ENCODE peak calls at places on chromosomes 13 and 19, in five cellular contexts. W is Kasumi-1, E is NCI-H510A treated with DMSO at 0.1 percent for 48 hours, K is A549, N is non-pigmented ciliary epithelial cell. H is an unnamed sample.

GRCh38 chr19:15869109-15869555 is 28.7 kb downstream of the CYP4F2 start:
- DNase-seq in K (peak), N (no peak), E (no peak), W (peak), H (peak)

GRCh38 chr19:43726736-43727592 is 11.1 kb downstream of the IRGC start:
- DNase-seq in N (no peak), W (peak), K (no peak), E (no peak), H (no peak)

GRCh38 chr13:41822560-41822959 is 138.3 kb downstream of the VWA8 start:
- DNase-seq in E (no peak), W (no peak), N (no peak), K (no peak), H (no peak)

GRCh38 chr13:75302031-75302430 is 179.9 kb downstream of the TBC1D4 start:
- DNase-seq in N (no peak), W (no peak), K (no peak), E (no peak), H (no peak)

GRCh38 chr19:49400034-49400433 is 12.0 kb downstream of the KASH5 start:
- DNase-seq in E (no peak), K (no peak), W (no peak), N (no peak), H (no peak)

GRCh38 chr19:10001899-10002298 is 8.4 kb downstream of the COL5A3 start:
- DNase-seq in W (no peak), E (no peak), N (no peak), K (no peak), H (no peak)

GRCh38 chr13:81048026-81048461 is 707.1 kb upstream of the SPRY2 start:
- DNase-seq in E (no peak), K (no peak), W (peak), N (no peak), H (no peak)

GRCh38 chr13:40388617-40389016 is 277.8 kb downstream of the FOXO1 start:
- DNase-seq in W (peak), N (no peak), K (no peak), E (no peak), H (no peak)

GRCh38 chr19:34678085-34678412 is 571 bp downstream of the ZNF302 start:
- DNase-seq in K (no peak), N (no peak), W (no peak), E (peak), H (no peak)

GRCh38 chr13:24502567-24503375 is 9.8 kb downstream of the PARP4 start:
- DNase-seq in K (peak), W (no peak), E (no peak), N (no peak), H (no peak)

GRCh38 chr13:110138700-110139036 is 168.3 kb downstream of the COL4A1 start:
- DNase-seq in W (no peak), N (no peak), E (no peak), K (peak), H (no peak)

GRCh38 chr13:25901460-25902376 is 150.1 kb downstream of the SHISA2 start:
- DNase-seq in W (no peak), K (no peak), E (peak), N (peak), H (peak)

GRCh38 chr13:25109341-25109740 is 13.4 kb downstream of the PABPC3 start:
- DNase-seq in K (no peak), W (no peak), N (no peak), E (no peak), H (no peak)

GRCh38 chr19:46009530-46010510 is 13.0 kb downstream of the PGLYRP1 start:
- DNase-seq in E (peak), W (peak), N (no peak), K (peak), H (peak)

GRCh38 chr19:32861596-32861995 is 8.0 kb downstream of the SLC7A9 start:
- DNase-seq in N (no peak), K (no peak), E (no peak), W (no peak), H (no peak)

GRCh38 chr13:35703061-35703460 is 226.6 kb upstream of the MAB21L1 start:
- DNase-seq in W (no peak), N (no peak), K (no peak), E (no peak), H (no peak)

GRCh38 chr13:96229356-96229755 is 139.4 kb downstream of the HS6ST3 start:
- DNase-seq in W (peak), N (no peak), K (no peak), E (peak), H (peak)

GRCh38 chr19:58361900-58362271 is 665 bp downstream of the ZNF497 start:
- DNase-seq in E (peak), W (peak), K (peak), N (no peak), H (peak)

GRCh38 chr19:3275068-3275582 is 50.7 kb downstream of the CELF5 start:
- DNase-seq in W (peak), N (no peak), E (no peak), K (peak), H (peak)

GRCh38 chr19:37876047-37876446 is 30.3 kb downstream of the WDR87 start:
- DNase-seq in W (no peak), K (no peak), E (no peak), N (no peak), H (no peak)

GRCh38 chr19:42140125-42140754 is 8.0 kb upstream of the POU2F2 start:
- DNase-seq in W (peak), N (peak), K (no peak), E (no peak), H (no peak)

GRCh38 chr19:17933414-17934129 is 757 bp downstream of the CCDC124 start:
- DNase-seq in E (no peak), K (no peak), W (no peak), N (no peak), H (no peak)

GRCh38 chr13:74290324-74290773 is 156.1 kb upstream of the KLF12 start:
- DNase-seq in W (no peak), N (peak), E (peak), K (no peak), H (peak)

GRCh38 chr19:19053508-19054314 is 10.1 kb upstream of the SLC25A42 start:
- DNase-seq in N (no peak), W (peak), K (peak), E (peak), H (peak)

GRCh38 chr13:20713751-20714150 is 10.3 kb downstream of the IL17D start:
- DNase-seq in W (no peak), E (no peak), N (no peak), K (no peak), H (no peak)

GRCh38 chr13:65855276-65855675 is 1374.9 kb downstream of the PCDH9 start:
- DNase-seq in W (no peak), K (no peak), E (no peak), N (no peak), H (no peak)

GRCh38 chr13:78700121-78700910 is 41.4 kb upstream of the OBI1 start:
- DNase-seq in K (no peak), W (no peak), E (no peak), N (no peak), H (no peak)

GRCh38 chr19:347946-348861 is 3.6 kb upstream of the MIER2 start:
- DNase-seq in E (no peak), K (no peak), W (no peak), N (no peak), H (no peak)

GRCh38 chr19:29946645-29947044 is 4.6 kb downstream of the URI1 start:
- DNase-seq in E (no peak), K (no peak), N (no peak), W (no peak), H (no peak)

GRCh38 chr13:112985803-112986408 is 16.9 kb downstream of the MCF2L start:
- DNase-seq in E (no peak), N (no peak), K (no peak), W (no peak), H (no peak)

H was measured in NCI-H1417.